ENCODE peak calls at places on chromosome 7, in four cellular contexts. S, A, J and U are unnamed samples.

GRCh38 chr7:79182283-79182682 is 271.2 kb downstream of the MAGI2 start:
- DNase-seq in S (no peak), A (peak; percentile 27), J (no peak), U (no peak)

GRCh38 chr7:98423043-98423442 is 22.2 kb upstream of the BAIAP2L1 start:
- DNase-seq in S (no peak), A (no peak), J (no peak), U (no peak)

GRCh38 chr7:139299296-139299695 is 41.8 kb upstream of the FMC1 start:
- DNase-seq in S (no peak), A (no peak), J (no peak), U (no peak)

GRCh38 chr7:429828-430180 is 89.8 kb downstream of the PDGFA start:
- DNase-seq in S (no peak), A (no peak), J (no peak), U (no peak)

GRCh38 chr7:140079121-140079536 is 16.4 kb upstream of the PARP12 start:
- DNase-seq in S (peak; percentile 11), A (no peak), J (no peak), U (peak; percentile 82)

GRCh38 chr7:50331564-50332208 is 27.2 kb downstream of the IKZF1 start:
- DNase-seq in S (no peak), A (no peak), J (no peak), U (no peak)

GRCh38 chr7:85186083-85186520 is 754 bp downstream of the SEMA3D start:
- DNase-seq in S (peak; percentile 30), A (peak; percentile 75), J (peak; percentile 47), U (peak; percentile 65)

GRCh38 chr7:68015565-68016532 is 1019.2 kb downstream of the TYW1 start:
- DNase-seq in S (no peak), A (no peak), J (no peak), U (no peak)

GRCh38 chr7:81244213-81244612 is 325.4 kb upstream of the SEMA3C start:
- DNase-seq in S (no peak), A (no peak), J (no peak), U (no peak)

GRCh38 chr7:22486597-22486996 is 13.4 kb downstream of the STEAP1B start:
- DNase-seq in S (no peak), A (no peak), J (no peak), U (no peak)

GRCh38 chr7:6367701-6368211 is 80.0 kb downstream of the DAGLB start:
- DNase-seq in S (no peak), A (peak; percentile 79), J (no peak), U (no peak)

GRCh38 chr7:75617634-75618234 is 121.0 kb downstream of the HIP1 start:
- DNase-seq in S (peak; percentile 90), A (no peak), J (no peak), U (no peak)

GRCh38 chr7:99860281-99861127 is 16.3 kb downstream of the OR2AE1 start:
- DNase-seq in S (no peak), A (peak; percentile 12), J (no peak), U (no peak)

GRCh38 chr7:98745722-98746318 is 124.0 kb downstream of the TMEM130 start:
- DNase-seq in S (peak; percentile 75), A (peak; percentile 74), J (no peak), U (peak; percentile 91)

GRCh38 chr7:129612112-129613015 is 844 bp downstream of the NRF1 start:
- DNase-seq in S (peak; percentile 33), A (peak; percentile 67), J (peak; percentile 41), U (peak; percentile 40)

GRCh38 chr7:108415821-108416536 is 40.3 kb downstream of the NRCAM start:
- DNase-seq in S (no peak), A (peak; percentile 38), J (no peak), U (no peak)

GRCh38 chr7:93957767-93958166 is 36.2 kb downstream of the GNG11 start:
- DNase-seq in S (no peak), A (no peak), J (no peak), U (no peak)

GRCh38 chr7:70303309-70303708 is 705.0 kb downstream of the AUTS2 start:
- DNase-seq in S (no peak), A (no peak), J (no peak), U (no peak)

GRCh38 chr7:44757311-44757710 is 8.7 kb downstream of the ZMIZ2 start:
- DNase-seq in S (no peak), A (no peak), J (no peak), U (no peak)

GRCh38 chr7:44065431-44066110 is at the start of gene PGAM2:
- DNase-seq in S (no peak), A (no peak), J (peak; percentile 53), U (peak; percentile 67)

GRCh38 chr7:37901236-37901827 is 15.3 kb downstream of the SFRP4 start:
- DNase-seq in S (no peak), A (peak; percentile 76), J (no peak), U (peak; percentile 74)